ENCODE peak calls at places on chromosomes 4 and X, in five cellular contexts. U is amygdala; Y is SJCRH30; Q is stimulated activated effector memory CD8-positive, alpha-beta T cell treated with anti-CD3 and anti-CD28 coated beads, Interleukin-12 subunit alpha, Interleukin-12 subunit beta, amount 100 ng/mL, for 72 hours; E is activated gamma-delta T cell treated with anti-CD3 and anti-CD28 coated beads, Interleukin-2, amount 50 U/mL, for 16 hours. K is an unnamed sample.

GRCh38 chrX:460823-461640 is 74.3 kb upstream of the PPP2R3B start:
- DNase-seq in U (no peak), Y (no peak), Q (no peak), E (no peak), K (no peak)

GRCh38 chr4:7398104-7398423 is 36.7 kb downstream of the PSAPL1 start:
- DNase-seq in U (no peak), Y (peak; percentile 97), Q (no peak), E (no peak), K (no peak)

GRCh38 chr4:65791807-65792308 is 121.6 kb upstream of the EPHA5 start:
- DNase-seq in U (no peak), Y (peak; percentile 35), Q (no peak), E (no peak), K (no peak)

GRCh38 chrX:23919706-23920320 is 12.0 kb downstream of the CXorf58 start:
- DNase-seq in U (no peak), Y (no peak), Q (no peak), E (no peak), K (no peak)

GRCh38 chr4:185031611-185032010 is 13.3 kb downstream of the HELT start:
- DNase-seq in U (no peak), Y (no peak), Q (no peak), E (no peak), K (no peak)

GRCh38 chr4:143202824-143203223 is 18.1 kb downstream of the USP38 start:
- DNase-seq in U (no peak), Y (no peak), Q (no peak), E (no peak), K (no peak)

GRCh38 chr4:103948244-103949018 is 228.6 kb upstream of the TACR3 start:
- DNase-seq in U (no peak), Y (no peak), Q (no peak), E (no peak), K (no peak)

GRCh38 chr4:123599920-123600394 is 203.4 kb downstream of the SPRY1 start:
- DNase-seq in U (no peak), Y (peak; percentile 87), Q (peak; percentile 61), E (peak; percentile 19), K (no peak)

GRCh38 chr4:37648084-37648817 is 37.9 kb downstream of the RELL1 start:
- DNase-seq in U (no peak), Y (no peak), Q (no peak), E (no peak), K (no peak)

GRCh38 chr4:138205531-138206233 is 36.5 kb downstream of the SLC7A11 start:
- DNase-seq in U (no peak), Y (no peak), Q (no peak), E (no peak), K (no peak)

GRCh38 chr4:76003015-76003414 is 4.3 kb downstream of the CXCL9 start:
- DNase-seq in U (no peak), Y (no peak), Q (no peak), E (no peak), K (no peak)

GRCh38 chr4:159071178-159071968 is 31.5 kb upstream of the RAPGEF2 start:
- DNase-seq in U (no peak), Y (no peak), Q (no peak), E (no peak), K (no peak)

GRCh38 chrX:13091111-13091765 is 46.8 kb upstream of the FAM9C start:
- DNase-seq in U (no peak), Y (no peak), Q (no peak), E (no peak), K (no peak)

GRCh38 chrX:77917294-77917933 is 6.9 kb downstream of the ATP7A start:
- DNase-seq in U (no peak), Y (no peak), Q (no peak), E (no peak), K (no peak)

GRCh38 chrX:16785247-16786138 is 773 bp upstream of the TXLNG start:
- DNase-seq in U (no peak), Y (peak; percentile 7), Q (no peak), E (no peak), K (no peak)

GRCh38 chr4:139901516-139902327 is 236.1 kb downstream of the MGST2 start:
- DNase-seq in U (no peak), Y (no peak), Q (no peak), E (no peak), K (no peak)

K was measured in activated CD4-positive, CD25-positive, alpha-beta regulatory T cell treated with anti-CD3 and anti-CD28 coated beads, Interleukin-2, amount 50 U/mL, for 72 hours.